ENCODE peak calls at places on chromosome 10, in seven cellular contexts. One of them, this sample, is unnamed.

GRCh38 chr10:15704581-15704968 is 15.1 kb downstream of the ITGA8 start:
- DNase-seq in GM06990: no peak
- DNase-seq in endodermal cell: no peak
- DNase-seq in AG09309: no peak
- DNase-seq in suprapubic skin: no peak
- DNase-seq in A549: no peak
- DNase-seq in cardiac fibroblast: no peak
- DNase-seq in this sample: no peak

GRCh38 chr10:13739178-13739577 is 152.4 kb downstream of the PRPF18 start:
- DNase-seq in AG09309: no peak
- DNase-seq in GM06990: no peak
- DNase-seq in endodermal cell: no peak
- DNase-seq in A549: no peak
- DNase-seq in cardiac fibroblast: no peak
- DNase-seq in suprapubic skin: no peak
- DNase-seq in this sample: no peak

GRCh38 chr10:85598646-85599045 is 767.9 kb downstream of the GRID1 start:
- DNase-seq in suprapubic skin: peak; percentile 57
- DNase-seq in AG09309: no peak
- DNase-seq in GM06990: no peak
- DNase-seq in endodermal cell: peak; percentile 22
- DNase-seq in A549: no peak
- DNase-seq in cardiac fibroblast: no peak
- DNase-seq in this sample: no peak

GRCh38 chr10:34580643-34581042 is 234.5 kb downstream of the PARD3 start:
- DNase-seq in suprapubic skin: no peak
- DNase-seq in cardiac fibroblast: peak; percentile 90
- DNase-seq in GM06990: no peak
- DNase-seq in AG09309: no peak
- DNase-seq in endodermal cell: no peak
- DNase-seq in A549: peak; percentile 69
- DNase-seq in this sample: peak; percentile 85

GRCh38 chr10:15227611-15228372 is 59.3 kb upstream of the NMT2 start:
- DNase-seq in A549: no peak
- DNase-seq in suprapubic skin: no peak
- DNase-seq in AG09309: peak; percentile 28
- DNase-seq in GM06990: no peak
- DNase-seq in endodermal cell: no peak
- DNase-seq in cardiac fibroblast: peak; percentile 53
- DNase-seq in this sample: peak; percentile 46

GRCh38 chr10:71812016-71812912 is 38.8 kb downstream of the PSAP start:
- DNase-seq in suprapubic skin: no peak
- DNase-seq in cardiac fibroblast: peak; percentile 52
- DNase-seq in endodermal cell: peak; percentile 88
- DNase-seq in AG09309: no peak
- DNase-seq in GM06990: peak; percentile 81
- DNase-seq in A549: peak; percentile 82
- DNase-seq in this sample: peak; percentile 54

GRCh38 chr10:12782537-12782936 is 219.0 kb downstream of the CCDC3 start:
- DNase-seq in AG09309: no peak
- DNase-seq in A549: peak; percentile 66
- DNase-seq in GM06990: no peak
- DNase-seq in cardiac fibroblast: peak; percentile 37
- DNase-seq in suprapubic skin: no peak
- DNase-seq in endodermal cell: peak; percentile 84
- DNase-seq in this sample: peak; percentile 51

GRCh38 chr10:19767876-19768275 is 48.4 kb upstream of the PLXDC2 start:
- DNase-seq in A549: no peak
- DNase-seq in GM06990: no peak
- DNase-seq in AG09309: no peak
- DNase-seq in cardiac fibroblast: no peak
- DNase-seq in endodermal cell: peak; percentile 85
- DNase-seq in suprapubic skin: no peak
- DNase-seq in this sample: no peak

GRCh38 chr10:70551971-70552422 is 50.5 kb downstream of the PRF1 start:
- DNase-seq in A549: no peak
- DNase-seq in suprapubic skin: no peak
- DNase-seq in endodermal cell: no peak
- DNase-seq in AG09309: peak; percentile 87
- DNase-seq in cardiac fibroblast: peak; percentile 94
- DNase-seq in GM06990: no peak
- DNase-seq in this sample: peak; percentile 96

GRCh38 chr10:60892571-60892970 is 51.4 kb downstream of the RHOBTB1 start:
- DNase-seq in suprapubic skin: no peak
- DNase-seq in AG09309: no peak
- DNase-seq in cardiac fibroblast: no peak
- DNase-seq in GM06990: no peak
- DNase-seq in endodermal cell: no peak
- DNase-seq in A549: no peak
- DNase-seq in this sample: no peak

GRCh38 chr10:89553064-89553734 is 17.8 kb upstream of the SLC16A12 start:
- DNase-seq in cardiac fibroblast: peak; percentile 98
- DNase-seq in A549: peak; percentile 41
- DNase-seq in AG09309: peak; percentile 93
- DNase-seq in suprapubic skin: no peak
- DNase-seq in GM06990: no peak
- DNase-seq in endodermal cell: no peak
- DNase-seq in this sample: peak; percentile 95

GRCh38 chr10:86782691-86783418 is 26.4 kb downstream of the BMPR1A start:
- DNase-seq in AG09309: no peak
- DNase-seq in GM06990: peak; percentile 66
- DNase-seq in endodermal cell: no peak
- DNase-seq in suprapubic skin: no peak
- DNase-seq in A549: no peak
- DNase-seq in cardiac fibroblast: no peak
- DNase-seq in this sample: no peak

GRCh38 chr10:17819836-17820235 is 10.7 kb downstream of the MRC1 start:
- DNase-seq in suprapubic skin: no peak
- DNase-seq in endodermal cell: no peak
- DNase-seq in GM06990: no peak
- DNase-seq in A549: no peak
- DNase-seq in AG09309: no peak
- DNase-seq in cardiac fibroblast: no peak
- DNase-seq in this sample: no peak

GRCh38 chr10:796233-796632 is 106.8 kb upstream of the DIP2C start:
- DNase-seq in cardiac fibroblast: no peak
- DNase-seq in AG09309: no peak
- DNase-seq in A549: no peak
- DNase-seq in suprapubic skin: no peak
- DNase-seq in GM06990: no peak
- DNase-seq in endodermal cell: peak; percentile 17
- DNase-seq in this sample: no peak

GRCh38 chr10:93274419-93274818 is 200.7 kb downstream of the CYP26A1 start:
- DNase-seq in A549: no peak
- DNase-seq in AG09309: no peak
- DNase-seq in endodermal cell: no peak
- DNase-seq in suprapubic skin: no peak
- DNase-seq in cardiac fibroblast: no peak
- DNase-seq in GM06990: no peak
- DNase-seq in this sample: no peak

GRCh38 chr10:61975107-61975932 is 73.8 kb downstream of the ARID5B start:
- DNase-seq in A549: peak; percentile 12
- DNase-seq in GM06990: no peak
- DNase-seq in AG09309: peak; percentile 55
- DNase-seq in suprapubic skin: no peak
- DNase-seq in cardiac fibroblast: peak; percentile 86
- DNase-seq in endodermal cell: no peak
- DNase-seq in this sample: peak; percentile 78

GRCh38 chr10:52319926-52320325 is 5.8 kb downstream of the DKK1 start:
- DNase-seq in suprapubic skin: no peak
- DNase-seq in cardiac fibroblast: peak; percentile 58
- DNase-seq in AG09309: no peak
- DNase-seq in A549: no peak
- DNase-seq in endodermal cell: no peak
- DNase-seq in GM06990: no peak
- DNase-seq in this sample: no peak

GRCh38 chr10:104084482-104085142 is 1.1 kb downstream of the COL17A1 start:
- DNase-seq in cardiac fibroblast: no peak
- DNase-seq in suprapubic skin: no peak
- DNase-seq in AG09309: no peak
- DNase-seq in A549: no peak
- DNase-seq in GM06990: no peak
- DNase-seq in endodermal cell: no peak
- DNase-seq in this sample: no peak
- H3K4me3 ChIP-seq in cardiac fibroblast: no peak overlapping the region
- H3K4me3 ChIP-seq in suprapubic skin: peak overlapping the region; percentile 39
- H3K4me3 ChIP-seq in AG09309: no peak overlapping the region
- H3K4me3 ChIP-seq in A549: no peak overlapping the region
- H3K4me3 ChIP-seq in GM06990: no peak overlapping the region
- H3K4me3 ChIP-seq in endodermal cell: no peak overlapping the region
- H3K4me3 ChIP-seq in this sample: no peak overlapping the region

DNA sequence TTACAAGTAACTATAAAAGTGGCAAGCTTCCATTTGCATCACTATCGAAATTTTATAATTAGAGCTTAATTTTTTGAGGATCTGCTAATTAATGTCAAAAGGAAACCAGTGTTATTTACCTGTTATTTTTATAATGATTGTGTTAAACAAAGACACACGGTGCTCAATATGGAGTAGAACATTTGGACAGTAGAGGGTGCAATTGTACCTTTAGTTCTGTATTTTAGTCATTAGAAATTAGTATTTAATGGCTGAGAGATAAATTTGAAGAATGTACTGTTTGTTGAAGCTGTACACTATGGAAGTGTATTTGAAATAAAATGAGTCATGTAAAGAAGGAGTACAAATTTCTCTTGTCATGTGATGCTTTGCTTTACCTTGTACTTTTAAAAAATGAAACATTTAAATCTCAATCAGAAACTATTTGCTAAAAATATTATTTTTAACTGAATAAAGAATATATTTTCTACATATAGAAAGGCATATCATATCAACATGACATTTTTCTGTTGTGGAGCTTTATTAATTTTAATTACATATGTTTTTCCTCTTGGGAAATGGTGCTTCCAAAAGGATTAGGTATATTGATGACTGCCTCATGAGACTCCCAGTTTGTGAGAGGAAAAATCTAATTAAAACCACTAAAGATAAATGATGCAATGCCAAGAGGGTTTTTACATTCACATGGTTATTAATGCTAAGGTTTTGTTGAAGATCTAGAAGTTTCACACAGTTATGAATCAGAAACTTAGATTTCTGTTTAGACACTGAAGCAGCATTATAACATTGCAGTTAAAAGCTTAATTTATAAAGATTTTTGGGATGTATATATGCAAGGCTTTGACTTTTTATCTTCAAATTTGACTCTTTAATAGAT is 10.4 kb upstream of the PRKG1 start:
- DNase-seq in cardiac fibroblast: peak; percentile 81
- DNase-seq in endodermal cell: no peak
- DNase-seq in suprapubic skin: no peak
- DNase-seq in GM06990: no peak
- DNase-seq in A549: no peak
- DNase-seq in AG09309: no peak
- DNase-seq in this sample: peak; percentile 80
- TF ChIP-seq CTCF in cardiac fibroblast: peak; percentile 60
- TF ChIP-seq CTCF in endodermal cell: peak; percentile 82
- TF ChIP-seq CTCF in suprapubic skin: no peak
- TF ChIP-seq CTCF in GM06990: peak; percentile 32
- TF ChIP-seq CTCF in A549: peak; percentile 64
- TF ChIP-seq CTCF in AG09309: peak; percentile 47
- TF ChIP-seq CTCF in this sample: peak; percentile 64

DNA sequence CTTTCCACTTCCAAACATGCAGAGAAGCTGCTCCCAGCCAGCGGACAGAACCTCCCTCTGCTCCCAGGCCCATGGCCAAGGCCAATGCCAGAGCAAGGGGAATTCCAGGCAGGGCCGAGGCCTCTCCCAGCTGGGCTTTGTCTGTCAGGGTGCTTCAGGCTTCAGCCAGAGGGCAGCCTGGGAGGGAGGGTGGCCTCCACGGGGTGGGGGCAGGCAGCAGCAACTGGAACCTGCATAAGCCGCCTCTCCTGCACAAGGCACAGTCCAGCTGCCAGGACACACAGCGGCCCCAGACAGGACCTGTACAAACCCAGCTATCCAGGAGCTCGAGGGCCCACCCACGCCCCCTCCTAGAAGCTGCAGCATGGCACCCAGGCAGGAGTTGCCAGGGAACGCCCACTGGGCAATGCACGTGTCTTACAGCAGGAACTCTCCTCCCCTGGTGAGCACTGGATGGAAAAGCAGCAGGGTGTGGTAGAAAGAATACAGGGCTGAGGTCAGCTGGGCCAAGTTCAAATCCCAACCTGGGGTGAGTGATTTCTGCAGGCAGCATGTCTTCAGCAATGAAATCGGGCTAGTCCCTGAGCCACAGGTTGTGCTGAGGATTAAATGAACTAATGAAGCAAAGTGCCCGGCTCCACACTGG is 7.6 kb downstream of the FAM53B start:
- DNase-seq in cardiac fibroblast: peak; percentile 71
- DNase-seq in A549: no peak
- DNase-seq in GM06990: no peak
- DNase-seq in suprapubic skin: no peak
- DNase-seq in AG09309: no peak
- DNase-seq in endodermal cell: peak; percentile 56
- DNase-seq in this sample: peak; percentile 90
- H3K4me3 ChIP-seq in cardiac fibroblast: no peak overlapping the region
- H3K4me3 ChIP-seq in A549: no peak overlapping the region
- H3K4me3 ChIP-seq in GM06990: no peak overlapping the region
- H3K4me3 ChIP-seq in suprapubic skin: no peak overlapping the region
- H3K4me3 ChIP-seq in AG09309: no peak overlapping the region
- H3K4me3 ChIP-seq in endodermal cell: no peak overlapping the region
- H3K4me3 ChIP-seq in this sample: no peak overlapping the region

DNA sequence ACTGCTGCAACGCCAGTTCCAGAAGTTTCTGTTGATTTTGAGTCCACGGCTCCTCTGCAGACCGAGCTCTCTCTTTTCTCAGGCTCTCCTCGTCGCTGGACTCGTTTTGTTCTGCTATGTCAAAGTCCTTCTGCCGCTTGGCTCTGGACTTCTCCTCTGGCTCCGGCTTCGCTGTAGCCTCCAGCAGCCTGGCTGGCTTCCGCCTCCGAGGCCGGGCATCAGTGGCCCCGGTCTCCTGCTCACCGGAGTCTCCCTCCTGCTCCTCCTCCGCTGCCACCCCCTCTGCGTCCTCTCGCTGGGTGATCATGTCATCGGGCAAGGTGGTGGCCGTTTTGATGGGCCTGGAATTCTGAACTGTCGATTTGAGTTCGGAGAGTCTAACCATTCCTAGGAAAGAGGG is 225.2 kb downstream of the MLLT10 start:
- DNase-seq in suprapubic skin: no peak
- DNase-seq in endodermal cell: no peak
- DNase-seq in GM06990: no peak
- DNase-seq in cardiac fibroblast: no peak
- DNase-seq in AG09309: no peak
- DNase-seq in A549: no peak
- DNase-seq in this sample: no peak
- TF ChIP-seq CTCF in suprapubic skin: no peak
- TF ChIP-seq CTCF in endodermal cell: no peak
- TF ChIP-seq CTCF in GM06990: no peak
- TF ChIP-seq CTCF in cardiac fibroblast: no peak
- TF ChIP-seq CTCF in AG09309: no peak
- TF ChIP-seq CTCF in A549: no peak
- TF ChIP-seq CTCF in this sample: no peak

GRCh38 chr10:104273899-104274575 is 5.1 kb downstream of the GSTO2 start:
- DNase-seq in A549: no peak
- DNase-seq in suprapubic skin: no peak
- DNase-seq in cardiac fibroblast: peak; percentile 80
- DNase-seq in GM06990: no peak
- DNase-seq in endodermal cell: no peak
- DNase-seq in AG09309: no peak
- DNase-seq in this sample: peak; percentile 46
- H3K4me3 ChIP-seq in A549: no peak overlapping the region
- H3K4me3 ChIP-seq in suprapubic skin: peak overlapping the region; percentile 54
- H3K4me3 ChIP-seq in cardiac fibroblast: peak overlapping the region; percentile 38
- H3K4me3 ChIP-seq in GM06990: no peak overlapping the region
- H3K4me3 ChIP-seq in endodermal cell: no peak overlapping the region
- H3K4me3 ChIP-seq in AG09309: no peak overlapping the region
- H3K4me3 ChIP-seq in this sample: no peak overlapping the region

GRCh38 chr10:84054743-84055142 is 84.6 kb upstream of the GHITM start:
- DNase-seq in A549: no peak
- DNase-seq in cardiac fibroblast: no peak
- DNase-seq in AG09309: no peak
- DNase-seq in endodermal cell: peak; percentile 66
- DNase-seq in suprapubic skin: no peak
- DNase-seq in GM06990: no peak
- DNase-seq in this sample: no peak
- TF ChIP-seq CTCF in A549: no peak
- TF ChIP-seq CTCF in cardiac fibroblast: no peak
- TF ChIP-seq CTCF in AG09309: no peak
- TF ChIP-seq CTCF in endodermal cell: peak; percentile 68
- TF ChIP-seq CTCF in suprapubic skin: no peak
- TF ChIP-seq CTCF in GM06990: peak; percentile 21
- TF ChIP-seq CTCF in this sample: no peak